ENCODE peak calls at places on chromosomes 12 and 14, in eight cellular contexts. I is heart right ventricle; N is activated naive CD4-positive, alpha-beta T cell treated with Interleukin-2 at 50 U/mL for 16 hours; V is stimulated activated CD4-positive, alpha-beta T cell treated with anti-CD3 and anti-CD28 coated beads, Interleukin-15, amount 100 ng/mL, for 24 hours; E is lung microvascular endothelial cell; W is EL; H is ureter; U is hypothalamus. O is an unnamed sample.

GRCh38 chr12:107492393-107493134 is 193.0 kb upstream of the PWP1 start:
- DNase-seq in I (no peak), H (no peak), E (peak; percentile 8), U (no peak), V (peak; percentile 11), N (no peak), W (no peak), O (no peak)

GRCh38 chr14:51448831-51449665 is 202.7 kb upstream of the FRMD6 start:
- DNase-seq in N (no peak), E (peak; percentile 88), U (no peak), V (no peak), I (no peak), W (peak; percentile 97), H (peak; percentile 60), O (no peak)

GRCh38 chr12:132365226-132365625 is 35.8 kb upstream of the GALNT9 start:
- DNase-seq in H (no peak), V (no peak), I (no peak), N (no peak), U (no peak), W (no peak), E (no peak), O (no peak)

GRCh38 chr14:101408077-101408831 is 153.0 kb upstream of the DIO3 start:
- DNase-seq in N (no peak), U (no peak), H (no peak), E (no peak), I (no peak), W (peak; percentile 71), V (no peak), O (no peak)

GRCh38 chr12:34402899-34403705 is 380.8 kb downstream of the ALG10 start:
- DNase-seq in H (peak; percentile 29), E (no peak), V (peak; percentile 0), W (no peak), I (peak; percentile 2), U (no peak), N (peak; percentile 0), O (no peak)

GRCh38 chr12:51973560-51973959 is 22.1 kb downstream of the ACVR1B start:
- DNase-seq in V (no peak), I (no peak), U (no peak), W (no peak), H (no peak), N (no peak), E (no peak), O (no peak)

GRCh38 chr12:112473056-112473455 is 54.3 kb downstream of the PTPN11 start:
- DNase-seq in I (no peak), E (peak; percentile 21), U (no peak), N (no peak), H (no peak), V (no peak), W (no peak), O (no peak)

GRCh38 chr12:83864064-83864463 is 1048.5 kb downstream of the SLC6A15 start:
- DNase-seq in N (no peak), E (no peak), I (no peak), W (no peak), U (no peak), H (no peak), V (no peak), O (no peak)

GRCh38 chr12:50185496-50185895 is 18.3 kb upstream of the CERS5 start:
- DNase-seq in H (no peak), V (no peak), U (no peak), E (no peak), N (no peak), I (no peak), W (no peak), O (no peak)

O was measured in T-helper 2 cell treated with Interferon-gamma antibody and Interleukin-4, amounts not matched to agents 5 μg/mL and 100 μg/mL, for 36 hours.